ENCODE peak calls at places on chromosomes 3 and 15, in five cellular contexts. G is NCI-H1436, I is ureter, J is cardiac muscle cell, A is heart left ventricle. V is an unnamed sample.

GRCh38 chr15:92069308-92070244 is 216.1 kb downstream of the SLCO3A1 start:
- DNase-seq in G (no peak), I (peak), J (peak), A (peak), V (no peak)

GRCh38 chr3:37892917-37893595 is 31.4 kb downstream of the CTDSPL start:
- DNase-seq in G (no peak), I (peak), J (peak), A (peak), V (peak)

GRCh38 chr3:106533761-106534160 is 664.9 kb upstream of the CBLB start:
- DNase-seq in G (no peak), I (no peak), J (no peak), A (no peak), V (no peak)

GRCh38 chr15:74333662-74334061 is 33.8 kb downstream of the CYP11A1 start:
- DNase-seq in G (no peak), I (no peak), J (no peak), A (peak), V (no peak)

GRCh38 chr3:66693461-66693912 is 192.7 kb upstream of the LRIG1 start:
- DNase-seq in G (no peak), I (no peak), J (peak), A (peak), V (peak)

GRCh38 chr3:146464005-146464595 is 5.3 kb downstream of the PLSCR2 start:
- DNase-seq in G (no peak), I (no peak), J (peak), A (no peak), V (no peak)

GRCh38 chr3:156448300-156448699 is 106.6 kb downstream of the SSR3 start:
- DNase-seq in G (no peak), I (no peak), J (peak), A (no peak), V (no peak)

GRCh38 chr3:77859131-77859530 is 819.2 kb downstream of the ROBO2 start:
- DNase-seq in G (no peak), I (no peak), J (no peak), A (no peak), V (no peak)

GRCh38 chr3:10945683-10946287 is 46.8 kb upstream of the SLC6A1 start:
- DNase-seq in G (peak), I (no peak), J (peak), A (peak), V (peak)

GRCh38 chr3:4410174-4410573 is 56.9 kb downstream of the SUMF1 start:
- DNase-seq in G (no peak), I (no peak), J (no peak), A (no peak), V (no peak)

GRCh38 chr3:79109758-79110157 is 658.0 kb downstream of the ROBO1 start:
- DNase-seq in G (no peak), I (no peak), J (no peak), A (no peak), V (no peak)

GRCh38 chr15:23467110-23467600 is 20.1 kb upstream of the GOLGA6L2 start:
- DNase-seq in G (no peak), I (no peak), J (peak), A (no peak), V (no peak)

GRCh38 chr15:57743424-57743823 is 36.9 kb downstream of the POLR2M start:
- DNase-seq in G (no peak), I (no peak), J (no peak), A (no peak), V (no peak)

GRCh38 chr15:85532689-85533088 is 152.3 kb downstream of the AKAP13 start:
- DNase-seq in G (no peak), I (no peak), J (no peak), A (peak), V (peak)

GRCh38 chr3:33128706-33129105 is 14.9 kb downstream of the CRTAP start:
- DNase-seq in G (no peak), I (no peak), J (peak), A (no peak), V (no peak)

GRCh38 chr15:79339588-79340314 is 28.8 kb downstream of the TMED3 start:
- DNase-seq in G (peak), I (no peak), J (peak), A (no peak), V (no peak)

GRCh38 chr3:53880396-53881345 is 1.3 kb downstream of the ACTR8 start:
- DNase-seq in G (no peak), I (no peak), J (peak), A (no peak), V (no peak)

GRCh38 chr3:71101014-71101413 is 482.5 kb downstream of the FOXP1 start:
- DNase-seq in G (no peak), I (no peak), J (no peak), A (no peak), V (no peak)

GRCh38 chr3:134430950-134431445 is 54.8 kb downstream of the ANAPC13 start:
- DNase-seq in G (no peak), I (no peak), J (no peak), A (no peak), V (no peak)

GRCh38 chr15:100544946-100545345 is 16.2 kb upstream of the CERS3 start:
- DNase-seq in G (no peak), I (no peak), J (no peak), A (no peak), V (no peak)

GRCh38 chr15:41666353-41666920 is 6.2 kb downstream of the MGA start:
- DNase-seq in G (no peak), I (no peak), J (no peak), A (no peak), V (no peak)

V was measured in left lobe of liver.